ENCODE peak calls at places on chromosome 2, in seven cellular contexts. E is AG04449, I is IMR-90, D is Panc1, J is PC-9, S is OCI-LY7, B is adipocyte. Z is an unnamed sample.

GRCh38 chr2:169732583-169733358 is 861 bp upstream of the KLHL23 start:
- DNase-seq in I (no peak), E (no peak), J (no peak), D (no peak), S (no peak), B (no peak), Z (peak)

GRCh38 chr2:96870631-96871255 is 863 bp upstream of the SEMA4C start:
- DNase-seq in J (no peak), S (no peak), B (no peak), I (no peak), E (no peak), D (no peak), Z (peak)

GRCh38 chr2:222000326-222000725 is 298.5 kb downstream of the PAX3 start:
- DNase-seq in B (peak), E (peak), D (no peak), S (no peak), J (peak), I (peak), Z (no peak)

GRCh38 chr2:44515416-44515815 is 153.7 kb downstream of the CAMKMT start:
- DNase-seq in S (no peak), I (no peak), B (no peak), J (peak), D (no peak), E (no peak), Z (no peak)

GRCh38 chr2:61952291-61952690 is 46.8 kb downstream of the COMMD1 start:
- DNase-seq in I (no peak), J (no peak), D (no peak), B (no peak), E (no peak), S (no peak), Z (no peak)

GRCh38 chr2:102065675-102066252 is 74.0 kb downstream of the IL1R2 start:
- DNase-seq in E (no peak), D (no peak), B (peak), I (peak), J (peak), S (no peak), Z (no peak)

GRCh38 chr2:20005891-20006470 is 6.5 kb downstream of the MATN3 start:
- DNase-seq in S (no peak), J (no peak), B (no peak), E (no peak), D (no peak), I (no peak), Z (no peak)

GRCh38 chr2:115807302-115807701 is 1364.9 kb downstream of the DPP10 start:
- DNase-seq in J (no peak), B (no peak), E (no peak), D (no peak), S (no peak), I (no peak), Z (no peak)

GRCh38 chr2:241802806-241803318 is 6.1 kb upstream of the NEU4 start:
- DNase-seq in E (no peak), I (no peak), S (no peak), J (no peak), D (no peak), B (no peak), Z (no peak)

GRCh38 chr2:230691005-230691647 is 21.5 kb upstream of the CAB39 start:
- DNase-seq in D (no peak), I (peak), J (peak), S (no peak), B (peak), E (no peak), Z (no peak)

GRCh38 chr2:64212801-64213321 is 68.6 kb upstream of the PELI1 start:
- DNase-seq in J (peak), S (peak), E (no peak), B (peak), D (no peak), I (peak), Z (no peak)

GRCh38 chr2:45637440-45637839 is 14.0 kb upstream of the PRKCE start:
- DNase-seq in B (no peak), D (no peak), J (no peak), S (no peak), I (peak), E (no peak), Z (no peak)

GRCh38 chr2:168660859-168661258 is 141.6 kb upstream of the NOSTRIN start:
- DNase-seq in E (no peak), I (no peak), B (no peak), J (no peak), S (no peak), D (no peak), Z (no peak)

GRCh38 chr2:54955358-54955673 is 94.9 kb downstream of the RTN4 start:
- DNase-seq in B (no peak), E (no peak), S (no peak), J (no peak), I (no peak), D (no peak), Z (no peak)

GRCh38 chr2:129565710-129566109 is 413.8 kb upstream of the RAB6C start:
- DNase-seq in J (no peak), S (no peak), E (no peak), I (no peak), D (no peak), B (no peak), Z (no peak)

GRCh38 chr2:144704696-144705095 is 184.8 kb upstream of the ZEB2 start:
- DNase-seq in B (no peak), I (no peak), J (no peak), E (no peak), D (no peak), S (peak), Z (no peak)

GRCh38 chr2:144701259-144701658 is 181.3 kb upstream of the ZEB2 start:
- DNase-seq in E (no peak), D (no peak), B (no peak), I (no peak), S (no peak), J (no peak), Z (no peak)

GRCh38 chr2:144705328-144706245 is 185.7 kb upstream of the ZEB2 start:
- DNase-seq in B (peak), J (no peak), E (no peak), D (no peak), S (no peak), I (peak), Z (no peak)

GRCh38 chr2:144702051-144702450 is 182.1 kb upstream of the ZEB2 start:
- DNase-seq in E (no peak), B (no peak), I (no peak), D (no peak), J (no peak), S (peak), Z (no peak)

GRCh38 chr2:144703852-144704324 is 184.0 kb upstream of the ZEB2 start:
- DNase-seq in I (peak), D (no peak), B (peak), J (peak), S (peak), E (peak), Z (peak)
- H3K4me3 ChIP-seq in I (no peak), D (no peak), B (no peak), J (no peak), S (peak), E (no peak), Z (no peak)

GRCh38 chr2:240255165-240255491 is 114.7 kb upstream of the OTOS start:
- DNase-seq in S (no peak), E (no peak), J (peak), B (no peak), D (no peak), I (no peak), Z (no peak)
- H3K4me3 ChIP-seq in S (no peak), E (no peak), J (peak), B (no peak), D (no peak), I (no peak), Z (no peak)

DNA sequence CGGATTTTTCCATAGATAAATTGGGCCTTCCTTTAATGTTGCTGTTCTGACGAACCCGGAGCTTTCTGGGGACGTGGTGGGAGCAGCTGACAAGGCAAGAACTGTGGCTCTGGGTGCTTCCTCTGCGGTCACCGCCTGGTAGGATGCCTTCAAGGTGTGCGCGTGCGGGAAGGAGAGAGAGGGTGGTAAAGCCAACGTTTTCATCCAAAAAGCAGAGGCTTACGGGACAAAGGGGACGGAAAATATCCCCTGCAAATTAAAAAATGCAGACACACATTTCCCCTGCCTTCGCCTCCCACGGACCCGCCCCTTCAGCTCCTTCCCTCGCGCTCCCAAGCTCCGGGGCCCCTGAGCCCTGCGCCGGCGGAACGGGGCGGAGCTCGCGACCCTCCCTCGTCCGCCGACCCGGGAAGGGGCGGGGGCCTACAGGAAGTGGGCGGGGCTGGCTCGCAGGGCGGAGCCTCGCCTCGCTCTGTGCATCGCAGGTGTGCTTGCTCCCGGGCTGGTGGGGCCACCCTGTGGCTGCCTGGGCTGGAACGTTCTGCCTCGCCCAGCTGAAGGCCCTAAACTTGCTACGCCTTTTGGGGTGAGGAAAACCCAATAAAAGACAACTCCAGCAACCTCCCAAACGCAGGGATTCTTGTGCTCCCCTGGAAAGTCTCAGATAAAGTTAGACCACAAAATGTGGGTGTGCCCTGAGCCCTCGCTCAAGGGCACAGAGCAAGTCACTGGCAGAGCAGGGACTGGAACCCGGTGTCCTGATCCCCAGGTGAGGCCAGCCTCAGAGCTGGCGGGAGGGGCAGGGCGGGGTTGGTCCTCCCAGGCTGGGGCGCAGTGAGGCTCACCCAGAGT is 25.4 kb upstream of the SLC66A3 start:
- DNase-seq in D (no peak), J (peak), S (peak), B (no peak), E (no peak), I (no peak), Z (peak)
- H3K4me3 ChIP-seq in D (peak), J (peak), S (peak), B (peak), E (peak), I (no peak), Z (peak)

GRCh38 chr2:174967086-174967485 is 38.1 kb downstream of the CHN1 start:
- DNase-seq in S (no peak), I (no peak), E (no peak), J (no peak), D (no peak), B (no peak), Z (no peak)

GRCh38 chr2:174965992-174966789 is 39.0 kb downstream of the CHN1 start:
- DNase-seq in D (no peak), I (peak), B (peak), J (no peak), E (no peak), S (no peak), Z (no peak)

GRCh38 chr2:174963437-174964400 is 41.5 kb downstream of the CHN1 start:
- DNase-seq in B (no peak), S (peak), I (no peak), J (no peak), E (no peak), D (no peak), Z (no peak)

GRCh38 chr2:174964404-174964803 is 40.8 kb downstream of the CHN1 start:
- DNase-seq in B (no peak), J (no peak), D (no peak), E (no peak), I (no peak), S (no peak), Z (no peak)

GRCh38 chr2:174965551-174965950 is 39.6 kb downstream of the CHN1 start:
- DNase-seq in B (no peak), D (no peak), J (no peak), S (no peak), I (no peak), E (no peak), Z (no peak)
- H3K4me3 ChIP-seq in B (peak), D (no peak), J (no peak), S (no peak), I (no peak), E (no peak), Z (no peak)

DNA sequence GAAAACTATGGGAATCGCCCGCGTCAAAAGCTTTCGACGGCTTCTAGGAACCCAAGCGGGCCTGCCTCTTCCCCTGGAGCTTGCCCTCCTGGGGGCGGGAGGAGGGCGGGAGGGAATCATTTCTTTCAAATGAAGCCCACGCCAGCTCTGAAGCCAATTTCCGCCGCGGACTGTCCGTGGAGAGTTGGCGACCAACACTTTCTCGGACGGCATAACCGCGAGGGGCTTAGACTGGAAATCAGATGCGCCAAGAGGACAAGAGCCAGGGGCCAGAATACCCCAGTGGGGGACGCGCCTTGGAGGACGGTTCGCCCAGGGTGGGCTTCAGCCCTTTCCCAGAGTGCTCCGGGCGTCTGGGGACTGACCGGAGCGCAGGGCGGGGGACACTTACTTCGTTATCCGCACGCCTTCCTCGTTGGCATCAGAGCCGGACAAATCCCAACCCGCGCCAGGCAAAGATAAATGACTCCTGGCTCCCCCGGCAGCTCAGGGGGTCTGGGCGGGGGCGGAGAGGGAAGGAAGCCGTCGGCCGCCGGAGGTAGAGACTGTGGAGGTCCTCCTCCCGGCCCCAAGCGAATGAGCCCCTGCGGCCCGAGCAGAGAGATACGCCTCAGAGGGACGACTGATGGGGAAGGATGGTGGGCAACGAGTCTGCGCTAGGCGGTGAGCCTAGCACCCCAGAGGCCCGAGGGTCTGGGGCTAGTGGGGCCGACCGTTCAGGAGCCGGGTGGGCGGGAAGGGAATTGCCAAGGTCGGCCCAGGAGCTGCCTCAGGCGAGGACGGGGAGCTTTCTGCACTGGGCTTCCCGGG is 4.6 kb upstream of the SATB2 start:
- DNase-seq in D (no peak), S (no peak), J (no peak), B (peak), I (no peak), E (no peak), Z (no peak)
- H3K4me3 ChIP-seq in D (peak), S (no peak), J (no peak), B (peak), I (no peak), E (peak), Z (peak)

GRCh38 chr2:16013571-16013970 is 73.2 kb downstream of the MYCN start:
- DNase-seq in S (no peak), D (no peak), B (no peak), J (no peak), I (no peak), E (no peak), Z (no peak)
- H3K4me3 ChIP-seq in S (no peak), D (no peak), B (no peak), J (peak), I (no peak), E (no peak), Z (no peak)

GRCh38 chr2:160666019-160666676 is 172.5 kb upstream of the RBMS1 start:
- DNase-seq in S (no peak), I (peak), B (peak), E (peak), J (peak), D (peak), Z (no peak)
- H3K4me3 ChIP-seq in S (no peak), I (peak), B (peak), E (no peak), J (peak), D (peak), Z (no peak)

GRCh38 chr2:28300921-28301341 is 91.7 kb upstream of the FOSL2 start:
- DNase-seq in B (peak), D (no peak), E (no peak), S (no peak), I (peak), J (no peak), Z (no peak)
- H3K4me3 ChIP-seq in B (no peak), D (no peak), E (peak), S (no peak), I (peak), J (no peak), Z (no peak)

Z was measured in Jurkat, Clone E6-1.